ENCODE peak calls at places on chromosomes 2 and 18, in ten cellular contexts. B is hypothalamus; M is omental fat pad; K is T-cell; G is NCI-H446; L is GM12892; U is anterior cingulate cortex; T is stimulated activated CD8-positive, alpha-beta memory T cell treated with anti-CD3 and anti-CD28 coated beads, Interleukin-4, amount 100 ng/mL, for 4 hours; I is AML-193; Q is AG08395. R is an unnamed sample.

GRCh38 chr2:187002242-187002641 is 153.3 kb upstream of the ZSWIM2 start:
- DNase-seq in L (no peak), T (no peak), U (no peak), G (no peak), B (no peak), K (no peak), M (no peak), I (no peak), Q (no peak), R (no peak)

GRCh38 chr2:30219886-30220478 is 11.4 kb upstream of the LBH start:
- DNase-seq in G (no peak), K (no peak), T (no peak), Q (no peak), U (no peak), L (no peak), B (no peak), I (no peak), M (no peak), R (no peak)

GRCh38 chr2:128626758-128627515 is 308.3 kb upstream of the HS6ST1 start:
- DNase-seq in I (no peak), G (no peak), Q (no peak), L (no peak), B (no peak), K (no peak), U (no peak), T (no peak), M (no peak), R (no peak)

GRCh38 chr18:56921888-56922480 is 224.9 kb upstream of the BOD1L2 start:
- DNase-seq in T (no peak), Q (no peak), B (no peak), I (no peak), G (no peak), K (no peak), M (no peak), L (no peak), U (no peak), R (no peak)

GRCh38 chr18:48795696-48796095 is 155.1 kb downstream of the SMAD7 start:
- DNase-seq in B (no peak), I (no peak), U (no peak), G (no peak), K (no peak), L (no peak), M (no peak), Q (no peak), T (no peak), R (no peak)

GRCh38 chr2:186304064-186304463 is 182.0 kb upstream of the ZC3H15 start:
- DNase-seq in U (no peak), T (no peak), B (no peak), K (no peak), G (no peak), M (no peak), L (no peak), I (no peak), Q (no peak), R (no peak)

GRCh38 chr2:15142069-15142689 is 419.0 kb downstream of the NBAS start:
- DNase-seq in U (no peak), G (no peak), I (no peak), K (peak), B (no peak), M (no peak), T (peak), L (peak), Q (no peak), R (no peak)

GRCh38 chr2:1521878-1522495 is 108.7 kb downstream of the TPO start:
- DNase-seq in T (no peak), M (no peak), U (no peak), B (no peak), I (no peak), L (no peak), G (no peak), K (no peak), Q (no peak), R (no peak)

GRCh38 chr18:80096032-80096565 is 13.0 kb upstream of the ADNP2 start:
- DNase-seq in Q (no peak), I (no peak), T (no peak), K (no peak), L (no peak), G (no peak), U (no peak), B (no peak), M (no peak), R (no peak)

GRCh38 chr2:220188031-220188430 is 560.6 kb downstream of the SLC4A3 start:
- DNase-seq in U (no peak), G (no peak), M (no peak), I (no peak), L (no peak), Q (peak), T (no peak), K (no peak), B (no peak), R (no peak)

GRCh38 chr18:26477828-26478466 is 70.4 kb downstream of the KCTD1 start:
- DNase-seq in L (no peak), Q (no peak), T (no peak), G (no peak), M (no peak), K (no peak), B (no peak), I (no peak), U (no peak), R (no peak)

GRCh38 chr2:196160101-196160500 is 11.3 kb downstream of the STK17B start:
- DNase-seq in K (no peak), I (peak), L (no peak), M (no peak), U (no peak), Q (peak), G (no peak), B (no peak), T (no peak), R (peak)

GRCh38 chr2:218852911-218853667 is 6.5 kb upstream of the WNT6 start:
- DNase-seq in L (no peak), Q (peak), G (no peak), T (peak), I (peak), U (peak), M (peak), B (peak), K (peak), R (no peak)

GRCh38 chr18:49842656-49843055 is 29.3 kb upstream of the ACAA2 start:
- DNase-seq in T (no peak), K (no peak), I (no peak), G (no peak), Q (no peak), B (no peak), U (no peak), M (no peak), L (no peak), R (no peak)

R was measured in PC-9.